ENCODE peak calls at places on chromosomes 16 and 17, in nine cellular contexts. One of them, this sample, is unnamed.

GRCh38 chr17:83058478-83059167 is 20.8 kb upstream of the METRNL start:
- DNase-seq in A549: no peak
- DNase-seq in SK-N-SH: peak
- DNase-seq in K562: no peak
- DNase-seq in ovary: peak
- DNase-seq in stomach: peak
- DNase-seq in sigmoid colon: peak
- DNase-seq in tibial nerve: peak
- DNase-seq in H1: no peak
- DNase-seq in this sample: no peak

GRCh38 chr17:14209215-14209614 is 27.4 kb downstream of the CDRT15 start:
- DNase-seq in A549: no peak
- DNase-seq in SK-N-SH: no peak
- DNase-seq in K562: no peak
- DNase-seq in ovary: no peak
- DNase-seq in stomach: no peak
- DNase-seq in sigmoid colon: no peak
- DNase-seq in tibial nerve: no peak
- DNase-seq in H1: no peak
- DNase-seq in this sample: no peak

GRCh38 chr17:50931003-50931878 is 65.1 kb upstream of the TOB1 start:
- DNase-seq in A549: no peak
- DNase-seq in SK-N-SH: peak
- DNase-seq in K562: peak
- DNase-seq in ovary: peak
- DNase-seq in stomach: peak
- DNase-seq in sigmoid colon: peak
- DNase-seq in tibial nerve: peak
- DNase-seq in H1: no peak
- DNase-seq in this sample: peak

GRCh38 chr16:66547101-66547989 is 2.6 kb downstream of the TK2 start:
- DNase-seq in A549: no peak
- DNase-seq in SK-N-SH: no peak
- DNase-seq in K562: no peak
- DNase-seq in ovary: no peak
- DNase-seq in stomach: no peak
- DNase-seq in sigmoid colon: no peak
- DNase-seq in tibial nerve: no peak
- DNase-seq in H1: no peak
- DNase-seq in this sample: no peak

GRCh38 chr17:81516439-81516838 is 3.8 kb upstream of the ACTG1 start:
- DNase-seq in A549: no peak
- DNase-seq in SK-N-SH: no peak
- DNase-seq in K562: no peak
- DNase-seq in ovary: no peak
- DNase-seq in stomach: no peak
- DNase-seq in sigmoid colon: no peak
- DNase-seq in tibial nerve: no peak
- DNase-seq in H1: no peak
- DNase-seq in this sample: peak

GRCh38 chr17:50130778-50131317 is 888 bp upstream of the SAMD14 start:
- DNase-seq in A549: no peak
- DNase-seq in SK-N-SH: peak
- DNase-seq in K562: no peak
- DNase-seq in ovary: no peak
- DNase-seq in stomach: no peak
- DNase-seq in sigmoid colon: no peak
- DNase-seq in tibial nerve: no peak
- DNase-seq in H1: no peak
- DNase-seq in this sample: no peak

GRCh38 chr16:31243734-31244670 is 15.8 kb upstream of the ITGAM start:
- DNase-seq in A549: no peak
- DNase-seq in SK-N-SH: no peak
- DNase-seq in K562: peak
- DNase-seq in ovary: no peak
- DNase-seq in stomach: no peak
- DNase-seq in sigmoid colon: no peak
- DNase-seq in tibial nerve: no peak
- DNase-seq in H1: no peak
- DNase-seq in this sample: no peak

GRCh38 chr17:70344356-70345060 is 175.2 kb downstream of the KCNJ2 start:
- DNase-seq in A549: no peak
- DNase-seq in SK-N-SH: no peak
- DNase-seq in K562: no peak
- DNase-seq in ovary: no peak
- DNase-seq in stomach: no peak
- DNase-seq in sigmoid colon: no peak
- DNase-seq in tibial nerve: no peak
- DNase-seq in H1: no peak
- DNase-seq in this sample: no peak

GRCh38 chr17:30379303-30380105 is 777 bp downstream of the CPD start:
- DNase-seq in A549: peak
- DNase-seq in SK-N-SH: peak
- DNase-seq in K562: peak
- DNase-seq in ovary: peak
- DNase-seq in stomach: peak
- DNase-seq in sigmoid colon: peak
- DNase-seq in tibial nerve: no peak
- DNase-seq in H1: no peak
- DNase-seq in this sample: peak

GRCh38 chr17:15321556-15322250 is 19.7 kb downstream of the TEKT3 start:
- DNase-seq in A549: no peak
- DNase-seq in SK-N-SH: no peak
- DNase-seq in K562: no peak
- DNase-seq in ovary: no peak
- DNase-seq in stomach: no peak
- DNase-seq in sigmoid colon: no peak
- DNase-seq in tibial nerve: no peak
- DNase-seq in H1: no peak
- DNase-seq in this sample: no peak

DNA sequence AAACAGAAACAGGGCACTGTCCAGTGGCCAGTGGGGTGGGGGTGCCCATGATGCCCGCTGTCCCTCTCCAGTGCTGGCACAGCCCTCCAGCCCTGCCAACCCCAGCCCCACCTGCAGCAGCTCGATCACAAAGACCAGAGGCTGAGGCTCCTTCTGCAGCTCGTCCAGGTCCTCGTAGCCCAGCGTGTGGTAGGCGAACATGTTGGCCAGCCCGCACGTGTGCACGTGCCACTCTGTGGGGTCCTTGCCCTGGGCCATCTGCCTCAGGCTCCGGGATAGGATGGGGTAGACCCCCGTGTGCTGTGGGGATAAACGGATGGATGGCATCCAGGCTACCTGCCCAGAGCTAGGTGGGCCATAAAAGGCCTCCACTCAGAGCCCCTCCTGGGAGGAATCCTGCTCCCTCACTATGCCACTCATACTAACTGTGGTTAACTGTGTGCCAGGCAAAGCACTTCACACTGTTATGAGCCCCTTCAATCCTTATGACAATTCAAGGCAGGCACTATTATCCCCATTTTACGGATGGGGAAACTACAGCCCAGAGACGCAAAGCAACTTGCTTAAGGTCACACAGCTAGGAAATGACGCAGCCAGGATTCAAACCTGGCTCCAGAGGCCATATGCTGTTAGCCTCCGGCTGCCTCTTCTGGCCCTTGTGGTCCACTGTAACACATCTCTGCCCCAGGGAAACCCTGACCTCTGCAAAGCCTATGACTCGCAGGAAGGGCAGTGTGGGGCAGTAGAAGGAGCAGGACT is 6.5 kb downstream of the AIPL1 start:
- DNase-seq in A549: no peak
- DNase-seq in SK-N-SH: no peak
- DNase-seq in K562: no peak
- DNase-seq in ovary: no peak
- DNase-seq in stomach: no peak
- DNase-seq in sigmoid colon: no peak
- DNase-seq in tibial nerve: no peak
- DNase-seq in H1: no peak
- DNase-seq in this sample: no peak
- TF ChIP-seq EP300 in A549: no peak
- TF ChIP-seq EP300 in SK-N-SH: no peak
- TF ChIP-seq EP300 in K562: no peak
- TF ChIP-seq EP300 in ovary: no peak
- TF ChIP-seq EP300 in stomach: no peak
- TF ChIP-seq EP300 in sigmoid colon: no peak
- TF ChIP-seq EP300 in tibial nerve: no peak
- TF ChIP-seq EP300 in H1: no peak
- TF ChIP-seq EP300 in this sample: no peak

GRCh38 chr17:2192367-2193028 is 111.1 kb downstream of the SMG6 start:
- DNase-seq in A549: peak
- DNase-seq in SK-N-SH: peak
- DNase-seq in K562: no peak
- DNase-seq in ovary: no peak
- DNase-seq in stomach: no peak
- DNase-seq in sigmoid colon: no peak
- DNase-seq in tibial nerve: no peak
- DNase-seq in H1: no peak
- DNase-seq in this sample: peak
- TF ChIP-seq EP300 in A549: no peak
- TF ChIP-seq EP300 in SK-N-SH: no peak
- TF ChIP-seq EP300 in K562: no peak
- TF ChIP-seq EP300 in ovary: no peak
- TF ChIP-seq EP300 in stomach: no peak
- TF ChIP-seq EP300 in sigmoid colon: no peak
- TF ChIP-seq EP300 in tibial nerve: no peak
- TF ChIP-seq EP300 in H1: no peak
- TF ChIP-seq EP300 in this sample: no peak

GRCh38 chr16:50251375-50252081 is 14.8 kb upstream of the ADCY7 start:
- DNase-seq in A549: no peak
- DNase-seq in SK-N-SH: no peak
- DNase-seq in K562: no peak
- DNase-seq in ovary: no peak
- DNase-seq in stomach: no peak
- DNase-seq in sigmoid colon: no peak
- DNase-seq in tibial nerve: no peak
- DNase-seq in H1: no peak
- DNase-seq in this sample: no peak
- TF ChIP-seq EP300 in A549: no peak
- TF ChIP-seq EP300 in SK-N-SH: no peak
- TF ChIP-seq EP300 in K562: no peak
- TF ChIP-seq EP300 in ovary: no peak
- TF ChIP-seq EP300 in stomach: no peak
- TF ChIP-seq EP300 in sigmoid colon: no peak
- TF ChIP-seq EP300 in tibial nerve: no peak
- TF ChIP-seq EP300 in H1: no peak
- TF ChIP-seq EP300 in this sample: no peak

DNA sequence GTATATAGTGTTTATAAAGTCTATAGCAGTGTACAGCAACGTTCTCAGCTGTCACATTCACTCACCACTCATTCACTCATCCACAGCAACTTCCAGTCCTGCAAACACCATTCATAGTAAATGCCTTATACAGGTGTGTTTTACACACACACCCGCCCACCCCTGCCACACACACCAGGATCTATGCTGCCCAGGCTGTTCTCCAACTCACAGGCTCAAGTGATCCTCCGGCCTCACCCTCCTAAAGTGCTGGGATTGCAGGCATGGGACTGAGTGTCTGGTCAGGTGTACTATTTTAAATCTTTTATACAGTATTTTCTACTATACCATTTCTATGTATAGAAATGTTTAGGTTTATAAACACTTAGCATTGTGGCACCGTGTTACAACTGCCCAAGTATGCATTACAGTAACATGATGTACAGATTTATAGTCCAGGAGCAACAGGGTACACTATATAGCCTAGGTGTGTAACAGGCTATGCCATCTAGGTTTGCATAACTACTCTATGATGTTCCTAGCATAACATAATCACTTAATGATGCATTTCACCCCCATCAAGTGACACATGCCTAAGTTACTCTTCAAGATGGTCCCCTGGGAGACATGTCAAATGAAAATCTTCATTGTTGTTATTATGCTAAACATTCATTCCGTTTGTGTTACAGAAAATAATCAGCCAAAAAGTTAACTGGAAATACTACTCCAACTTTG is 42.5 kb downstream of the CREBBP start:
- DNase-seq in A549: no peak
- DNase-seq in SK-N-SH: no peak
- DNase-seq in K562: no peak
- DNase-seq in ovary: no peak
- DNase-seq in stomach: no peak
- DNase-seq in sigmoid colon: no peak
- DNase-seq in tibial nerve: no peak
- DNase-seq in H1: no peak
- DNase-seq in this sample: no peak
- TF ChIP-seq EP300 in A549: no peak
- TF ChIP-seq EP300 in SK-N-SH: no peak
- TF ChIP-seq EP300 in K562: no peak
- TF ChIP-seq EP300 in ovary: no peak
- TF ChIP-seq EP300 in stomach: no peak
- TF ChIP-seq EP300 in sigmoid colon: no peak
- TF ChIP-seq EP300 in tibial nerve: no peak
- TF ChIP-seq EP300 in H1: no peak
- TF ChIP-seq EP300 in this sample: no peak

GRCh38 chr16:23597003-23597756 is 1.1 kb upstream of the NDUFAB1 start:
- DNase-seq in A549: peak
- DNase-seq in SK-N-SH: peak
- DNase-seq in K562: peak
- DNase-seq in ovary: no peak
- DNase-seq in stomach: no peak
- DNase-seq in sigmoid colon: peak
- DNase-seq in tibial nerve: no peak
- DNase-seq in H1: peak
- DNase-seq in this sample: peak
- TF ChIP-seq EP300 in A549: no peak
- TF ChIP-seq EP300 in SK-N-SH: no peak
- TF ChIP-seq EP300 in K562: peak
- TF ChIP-seq EP300 in ovary: no peak
- TF ChIP-seq EP300 in stomach: no peak
- TF ChIP-seq EP300 in sigmoid colon: no peak
- TF ChIP-seq EP300 in tibial nerve: no peak
- TF ChIP-seq EP300 in H1: no peak
- TF ChIP-seq EP300 in this sample: no peak

GRCh38 chr16:27437946-27438345 is 36.0 kb downstream of the IL21R start:
- DNase-seq in A549: no peak
- DNase-seq in SK-N-SH: peak
- DNase-seq in K562: no peak
- DNase-seq in ovary: no peak
- DNase-seq in stomach: no peak
- DNase-seq in sigmoid colon: peak
- DNase-seq in tibial nerve: no peak
- DNase-seq in H1: no peak
- DNase-seq in this sample: no peak
- TF ChIP-seq EP300 in A549: no peak
- TF ChIP-seq EP300 in SK-N-SH: no peak
- TF ChIP-seq EP300 in K562: no peak
- TF ChIP-seq EP300 in ovary: no peak
- TF ChIP-seq EP300 in stomach: no peak
- TF ChIP-seq EP300 in sigmoid colon: no peak
- TF ChIP-seq EP300 in tibial nerve: no peak
- TF ChIP-seq EP300 in H1: no peak
- TF ChIP-seq EP300 in this sample: no peak

This sample was measured in transverse colon.